ENCODE peak calls at places on chromosomes 11 and 22, in seven cellular contexts. P, R, V, L, Q, I and C are unnamed samples.

GRCh38 chr11:10478066-10478465 is 23.0 kb downstream of the AMPD3 start:
- DNase-seq in L (peak; percentile 63), R (no peak), P (no peak), I (no peak), V (no peak), Q (no peak), C (no peak)

GRCh38 chr11:86459682-86460460 is 85.2 kb downstream of the CCDC81 start:
- DNase-seq in I (peak; percentile 14), L (peak; percentile 90), Q (peak; percentile 27), V (peak; percentile 95), P (peak; percentile 85), R (peak; percentile 51), C (no peak)

GRCh38 chr22:23065495-23066122 is 4.7 kb upstream of the GNAZ start:
- DNase-seq in Q (no peak), R (no peak), P (no peak), L (no peak), I (peak; percentile 10), V (no peak), C (no peak)

GRCh38 chr22:35425971-35426800 is 26.2 kb downstream of the MCM5 start:
- DNase-seq in V (peak; percentile 38), P (peak; percentile 41), L (no peak), R (no peak), I (no peak), Q (no peak), C (no peak)

GRCh38 chr11:82398300-82398815 is 335.3 kb downstream of the FAM181B start:
- DNase-seq in I (no peak), V (no peak), P (no peak), Q (no peak), L (no peak), R (no peak), C (no peak)

GRCh38 chr11:12482839-12483238 is 105.5 kb downstream of the PARVA start:
- DNase-seq in R (no peak), V (no peak), P (no peak), Q (no peak), L (no peak), I (no peak), C (peak; percentile 40)

GRCh38 chr22:45261407-45262088 is 20.9 kb upstream of the KIAA0930 start:
- DNase-seq in Q (no peak), P (no peak), L (no peak), V (no peak), R (no peak), I (no peak), C (no peak)

GRCh38 chr22:32695451-32695891 is 106.0 kb upstream of the TIMP3 start:
- DNase-seq in V (peak; percentile 95), P (peak; percentile 88), R (peak; percentile 93), Q (peak; percentile 21), L (peak; percentile 59), I (no peak), C (no peak)

GRCh38 chr11:126115253-126115540 is 52.5 kb upstream of the CDON start:
- DNase-seq in I (peak; percentile 84), Q (no peak), P (peak; percentile 68), V (no peak), R (peak; percentile 37), L (no peak), C (no peak)

GRCh38 chr11:123253909-123254308 is 58.9 kb upstream of the CLMP start:
- DNase-seq in V (peak; percentile 87), P (peak; percentile 37), Q (no peak), L (no peak), I (no peak), R (peak; percentile 71), C (no peak)

GRCh38 chr22:43666511-43666910 is 145.6 kb downstream of the EFCAB6 start:
- DNase-seq in R (no peak), I (no peak), P (no peak), Q (no peak), L (no peak), V (no peak), C (no peak)

GRCh38 chr22:47398921-47399790 is 636.7 kb downstream of the TBC1D22A start:
- DNase-seq in L (no peak), I (no peak), V (no peak), Q (no peak), R (no peak), P (no peak), C (no peak)

GRCh38 chr11:16081756-16082531 is 274.4 kb downstream of the SOX6 start:
- DNase-seq in L (no peak), Q (no peak), R (no peak), V (no peak), P (no peak), I (peak; percentile 21), C (no peak)

GRCh38 chr11:30196400-30197206 is 34.2 kb upstream of the FSHB start:
- DNase-seq in R (peak; percentile 20), P (peak; percentile 58), V (peak; percentile 37), I (peak; percentile 37), Q (peak; percentile 32), L (peak; percentile 75), C (peak; percentile 80)

GRCh38 chr11:117697319-117697718 is 99.7 kb downstream of the DSCAML1 start:
- DNase-seq in L (no peak), P (no peak), I (no peak), Q (no peak), V (no peak), R (no peak), C (no peak)

GRCh38 chr22:44578115-44578457 is 80.1 kb upstream of the RTL6 start:
- DNase-seq in L (no peak), P (no peak), R (no peak), V (no peak), I (no peak), Q (no peak), C (no peak)

GRCh38 chr11:79438631-79439429 is 2.0 kb downstream of the TENM4 start:
- DNase-seq in L (peak; percentile 75), Q (no peak), I (peak; percentile 65), P (peak; percentile 50), R (peak; percentile 28), V (peak; percentile 42), C (peak; percentile 57)

GRCh38 chr11:79439893-79440450 is 858 bp downstream of the TENM4 start:
- DNase-seq in V (no peak), I (peak; percentile 76), Q (no peak), R (no peak), P (no peak), L (peak; percentile 71), C (no peak)

GRCh38 chr11:79439430-79439892 is 1.4 kb downstream of the TENM4 start:
- DNase-seq in V (peak; percentile 59), P (peak; percentile 48), L (peak; percentile 60), R (peak; percentile 44), Q (no peak), I (peak; percentile 38), C (peak; percentile 56)

GRCh38 chr11:79440451-79441158 is at the start of gene TENM4:
- DNase-seq in I (peak; percentile 86), Q (no peak), L (peak; percentile 85), V (peak; percentile 92), P (peak; percentile 61), R (peak; percentile 82), C (peak; percentile 84)

DNA sequence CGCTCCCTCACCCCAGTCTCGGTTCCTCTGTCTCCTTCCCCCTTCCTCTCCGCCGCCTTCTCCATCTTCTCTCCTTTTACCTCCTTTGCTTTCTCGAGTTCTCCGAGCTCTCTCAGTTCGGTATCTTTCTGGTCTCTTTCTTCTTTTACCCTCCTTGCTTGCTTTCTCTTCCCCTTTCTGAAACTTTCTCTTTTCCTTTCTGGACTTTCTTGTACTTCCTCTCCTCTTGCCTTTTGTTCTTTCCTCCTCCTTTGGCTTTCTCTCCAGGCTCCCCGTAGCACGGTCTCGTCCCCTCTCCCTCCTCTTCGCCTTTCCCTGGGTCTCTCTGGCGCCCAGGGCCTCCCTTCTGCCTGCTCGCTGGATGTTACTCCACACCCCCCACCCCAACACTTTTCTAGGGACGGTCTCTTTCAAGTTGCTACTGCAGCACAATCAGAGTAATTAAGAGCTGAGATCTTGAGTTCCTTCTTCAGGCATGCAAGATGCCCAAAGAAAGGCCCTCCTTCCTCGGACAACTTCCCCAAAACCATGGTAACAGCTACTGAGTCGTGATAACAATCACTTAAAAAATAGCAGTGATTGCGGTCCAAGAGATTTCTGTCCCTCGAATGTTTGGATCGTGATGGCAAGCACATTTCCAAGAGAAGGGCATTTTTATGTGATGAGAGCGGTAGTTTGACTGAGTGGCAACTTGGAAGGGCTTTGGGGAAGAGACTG is 487 bp upstream of the TENM4 start:
- DNase-seq in I (no peak), P (peak; percentile 28), L (peak; percentile 91), Q (no peak), V (peak; percentile 58), R (peak; percentile 50), C (peak; percentile 78)
- H3K4me3 ChIP-seq in I (peak overlapping the region; percentile 92), P (peak overlapping the region; percentile 69), L (peak overlapping the region; percentile 92), Q (no peak overlapping the region), V (peak overlapping the region; percentile 57), R (peak overlapping the region; percentile 76), C (peak overlapping the region; percentile 67)

DNA sequence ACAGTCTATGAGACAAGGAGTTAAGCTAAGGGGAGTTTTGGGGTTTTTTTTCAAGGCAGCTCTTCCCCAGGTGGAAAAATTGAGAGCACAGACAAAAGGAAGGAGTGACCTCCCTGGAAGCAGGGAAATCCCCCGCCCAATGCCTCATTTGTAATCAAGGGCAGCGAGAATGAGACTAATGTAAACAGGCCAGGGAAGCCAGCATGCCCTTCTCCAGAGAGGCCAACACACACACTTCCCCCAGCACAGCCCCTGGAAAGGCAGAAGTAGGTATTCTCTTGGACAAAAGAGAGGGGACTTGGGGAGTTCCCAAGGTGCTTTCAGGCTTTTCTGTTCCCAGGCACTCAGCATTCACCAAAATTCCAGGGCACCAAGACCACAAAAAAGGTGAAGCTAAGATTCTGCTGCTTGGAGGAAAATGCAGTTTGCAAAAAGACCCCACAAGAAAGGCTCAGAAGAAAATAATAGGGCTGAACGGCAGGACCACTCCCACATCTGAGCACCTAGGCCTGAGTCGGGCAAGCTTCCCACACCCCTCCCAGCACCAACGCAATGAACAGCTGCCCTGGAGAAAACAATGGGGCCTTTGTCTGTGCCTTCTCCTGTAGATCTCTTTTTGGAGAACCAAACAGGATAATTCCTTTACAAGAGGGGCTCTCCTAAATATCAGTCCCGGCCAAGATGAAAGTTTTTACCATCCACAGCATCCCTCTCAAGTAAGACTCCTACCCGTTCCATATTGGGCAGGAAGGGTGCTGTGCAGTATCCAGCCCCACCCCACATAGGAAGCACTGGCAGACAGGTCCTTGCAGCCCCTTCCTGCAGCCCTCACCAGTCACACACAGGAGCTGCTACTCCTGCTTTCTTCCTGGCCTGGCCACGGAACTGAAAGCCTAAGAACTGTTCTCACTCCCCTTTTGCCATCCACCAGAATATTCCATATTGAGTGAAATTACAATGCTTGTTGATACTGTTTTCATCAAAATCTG is 70.7 kb upstream of the AKIP1 start:
- DNase-seq in L (peak; percentile 65), P (peak; percentile 25), R (peak; percentile 92), V (peak; percentile 74), I (no peak), Q (no peak), C (no peak)
- H3K9ac ChIP-seq in L (peak overlapping the region; percentile 16), P (no peak overlapping the region), R (no peak overlapping the region), V (peak overlapping the region; percentile 42), I (no peak overlapping the region), Q (no peak overlapping the region), C (no peak overlapping the region)

GRCh38 chr22:24149191-24149590 is 32.1 kb upstream of the SUSD2 start:
- DNase-seq in R (no peak), V (no peak), L (no peak), P (no peak), I (no peak), Q (no peak), C (no peak)
- H3K4me1 ChIP-seq in R (peaks cover 34% of the 10 kb centered on the region), V (peaks cover 59% of the 10 kb centered on the region), L (peaks cover 6% of the 10 kb centered on the region), P (peaks cover 27% of the 10 kb centered on the region), I (peaks cover 46% of the 10 kb centered on the region), Q (peaks cover 21% of the 10 kb centered on the region), C (peaks cover 36% of the 10 kb centered on the region)

DNA sequence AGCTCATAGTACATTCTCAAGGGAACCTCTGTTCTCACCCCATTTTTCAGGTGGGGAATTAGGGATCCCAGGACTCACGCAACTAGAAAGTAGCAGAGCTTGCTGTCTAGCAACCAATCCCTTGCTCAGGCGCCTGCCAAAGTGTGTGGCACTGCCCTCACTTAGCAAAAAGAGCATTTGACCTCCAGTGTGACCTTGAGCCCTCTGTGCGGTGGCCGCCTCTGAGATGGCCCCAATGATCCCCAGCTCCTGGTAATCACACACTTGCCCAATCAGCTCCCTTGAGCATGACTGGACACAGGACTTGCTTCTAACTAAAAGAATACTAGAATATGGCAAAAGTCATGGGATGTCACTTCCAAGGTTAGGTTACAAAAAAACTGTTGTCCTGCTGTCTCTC is 2.6 kb upstream of the LGALS2 start:
- DNase-seq in Q (no peak), V (no peak), I (no peak), R (no peak), L (no peak), P (no peak), C (no peak)
- H3K4me3 ChIP-seq in Q (no peak overlapping the region), V (no peak overlapping the region), I (no peak overlapping the region), R (no peak overlapping the region), L (no peak overlapping the region), P (no peak overlapping the region), C (no peak overlapping the region)